ENCODE peak calls at places on chromosomes 13 and 19, in six cellular contexts. R, N, X, K, S and H are unnamed samples.

GRCh38 chr13:44397766-44398223 is 24.2 kb downstream of the SERP2 start:
- DNase-seq in R (no peak), N (peak; percentile 77), X (no peak), K (no peak), S (no peak), H (no peak)

GRCh38 chr13:74751739-74752138 is 617.5 kb upstream of the KLF12 start:
- DNase-seq in R (no peak), N (no peak), X (no peak), K (no peak), S (no peak), H (no peak)

GRCh38 chr13:98207411-98207810 is 30.3 kb upstream of the RNF113B start:
- DNase-seq in R (peak; percentile 19), N (peak; percentile 50), X (no peak), K (no peak), S (no peak), H (no peak)

GRCh38 chr19:42198676-42199439 is 18.6 kb downstream of the DEDD2 start:
- DNase-seq in R (no peak), N (no peak), X (no peak), K (no peak), S (no peak), H (peak; percentile 64)

GRCh38 chr19:31223805-31224534 is 125.3 kb downstream of the TSHZ3 start:
- DNase-seq in R (no peak), N (peak; percentile 91), X (peak; percentile 95), K (no peak), S (no peak), H (no peak)

GRCh38 chr19:17332677-17333581 is 1.7 kb downstream of the ANO8 start:
- DNase-seq in R (no peak), N (no peak), X (peak; percentile 52), K (no peak), S (no peak), H (no peak)

GRCh38 chr13:48901786-48902185 is 73.9 kb upstream of the FNDC3A start:
- DNase-seq in R (no peak), N (no peak), X (no peak), K (no peak), S (no peak), H (no peak)

GRCh38 chr19:35349614-35350521 is 2.2 kb downstream of the FFAR1 start:
- DNase-seq in R (no peak), N (no peak), X (no peak), K (no peak), S (no peak), H (no peak)

GRCh38 chr13:74115138-74115537 is 19.1 kb downstream of the KLF12 start:
- DNase-seq in R (no peak), N (peak; percentile 50), X (peak; percentile 59), K (no peak), S (no peak), H (no peak)

GRCh38 chr13:32116210-32116609 is 84.6 kb downstream of the FRY start:
- DNase-seq in R (no peak), N (no peak), X (no peak), K (no peak), S (no peak), H (peak; percentile 13)

GRCh38 chr19:34555447-34555846 is 73.9 kb downstream of the WTIP start:
- DNase-seq in R (no peak), N (peak; percentile 25), X (peak; percentile 1), K (no peak), S (peak; percentile 6), H (no peak)

GRCh38 chr19:54390942-54391577 is 24.2 kb upstream of the TTYH1 start:
- DNase-seq in R (peak; percentile 51), N (peak; percentile 26), X (peak; percentile 63), K (no peak), S (peak; percentile 50), H (no peak)

GRCh38 chr13:101514695-101515275 is 62.3 kb downstream of the ITGBL1 start:
- DNase-seq in R (peak; percentile 23), N (peak; percentile 62), X (peak; percentile 86), K (no peak), S (peak; percentile 29), H (peak; percentile 7)

GRCh38 chr19:1232652-1233360 is 5.0 kb downstream of the CBARP start:
- DNase-seq in R (no peak), N (peak; percentile 55), X (peak; percentile 83), K (no peak), S (no peak), H (no peak)

DNA sequence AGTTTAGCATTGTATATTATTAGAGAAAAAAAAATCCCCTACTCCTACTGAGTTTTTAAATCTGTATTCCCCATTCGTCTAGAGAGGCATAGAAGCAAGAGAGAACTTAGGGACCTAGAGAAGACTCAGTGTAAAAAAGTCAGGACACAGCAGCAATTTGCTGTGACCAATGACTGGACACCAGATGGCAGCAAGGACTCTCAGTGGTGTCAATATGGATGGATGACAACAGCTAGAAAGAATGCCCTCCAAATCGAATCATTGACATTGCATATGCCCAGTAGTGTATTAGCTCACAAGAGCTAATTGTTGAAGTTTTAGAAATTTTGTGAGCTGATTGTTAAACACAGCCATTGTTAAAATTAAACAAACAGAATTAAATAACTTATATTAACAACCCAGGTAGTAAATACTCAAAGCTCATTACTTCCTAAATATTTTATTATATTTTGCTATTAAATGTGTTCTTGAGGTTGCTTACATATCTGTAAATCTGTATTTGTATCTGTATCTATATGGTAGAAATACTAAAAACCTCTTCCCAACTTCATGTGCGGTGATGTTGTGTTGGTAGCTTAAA is 43.9 kb downstream of the SIAH3 start:
- DNase-seq in R (peak; percentile 29), N (peak; percentile 44), X (peak; percentile 62), K (no peak), S (peak; percentile 24), H (peak; percentile 24)
- TF ChIP-seq CTCF in R (peak; percentile 69), N (peak; percentile 75), X (peak; percentile 64), K (peak; percentile 66), S (peak; percentile 74), H (peak; percentile 56)

DNA sequence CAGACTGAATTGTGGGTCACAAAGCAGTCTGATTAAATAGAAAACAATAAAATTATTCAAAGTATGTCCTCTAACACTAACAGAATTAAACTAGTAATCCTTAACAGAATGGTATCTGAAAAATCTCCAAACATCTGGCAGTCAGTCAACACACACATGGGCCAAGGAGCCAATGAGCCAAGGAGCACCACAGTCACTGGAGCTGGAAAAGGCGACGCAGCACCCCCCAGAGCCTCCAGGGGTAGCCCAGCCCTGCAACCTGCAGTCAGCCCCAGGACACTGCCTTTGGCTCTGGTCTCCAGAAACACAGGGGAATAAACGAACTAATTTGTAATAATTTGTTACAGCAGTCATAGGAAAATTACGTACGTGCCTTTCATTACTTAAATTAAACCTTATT is 12.3 kb downstream of the TUBGCP3 start:
- DNase-seq in R (no peak), N (no peak), X (peak; percentile 9), K (no peak), S (no peak), H (no peak)
- TF ChIP-seq CTCF in R (no peak), N (no peak), X (no peak), K (no peak), S (no peak), H (no peak)

DNA sequence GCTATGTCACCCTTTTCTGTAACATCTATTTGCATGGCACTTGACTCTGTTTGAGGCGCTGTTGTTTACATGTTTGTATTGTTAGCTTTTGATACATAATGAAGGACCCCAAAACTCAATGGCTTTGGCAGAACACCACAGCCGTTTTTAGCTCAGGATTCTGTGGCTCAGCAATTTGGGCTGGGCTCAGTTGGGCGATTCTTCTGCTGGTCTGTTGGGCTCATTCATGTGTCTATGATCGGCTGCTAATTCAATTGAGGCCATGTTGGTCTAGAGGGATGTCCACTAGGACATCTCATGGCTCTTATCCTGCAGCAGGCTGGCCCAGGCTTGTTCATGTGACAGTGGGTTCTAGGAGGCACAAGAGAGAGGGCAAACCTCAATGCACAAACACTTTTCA is 33.9 kb downstream of the VSTM2B start:
- DNase-seq in R (no peak), N (no peak), X (no peak), K (no peak), S (no peak), H (no peak)
- TF ChIP-seq CTCF in R (no peak), N (no peak), X (no peak), K (no peak), S (no peak), H (no peak)

GRCh38 chr13:106033634-106034033 is 501.8 kb downstream of the EFNB2 start:
- DNase-seq in R (no peak), N (peak; percentile 47), X (peak; percentile 81), K (no peak), S (no peak), H (no peak)
- TF ChIP-seq CTCF in R (no peak), N (peak; percentile 60), X (peak; percentile 50), K (no peak), S (peak; percentile 34), H (no peak)

DNA sequence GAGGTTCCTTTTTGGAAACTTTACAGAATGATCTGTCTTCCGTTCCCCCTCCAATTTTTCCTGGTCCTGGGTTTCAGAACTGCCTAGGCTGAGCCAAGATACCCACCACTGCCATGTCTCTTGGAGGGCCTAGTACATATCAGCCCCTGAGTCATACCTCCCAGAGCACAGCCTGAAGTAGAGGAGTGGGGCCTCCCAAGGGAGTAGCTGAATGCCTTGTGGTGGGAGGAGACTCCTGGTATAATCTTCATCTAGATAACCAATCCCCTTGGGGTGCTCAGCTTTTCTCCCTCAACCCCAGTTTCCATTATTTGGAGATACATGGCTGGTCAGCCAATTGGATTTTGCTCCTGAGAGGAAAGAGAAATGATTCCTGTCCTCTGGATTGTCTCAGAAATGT is 30.3 kb downstream of the ZNF763 start:
- DNase-seq in R (no peak), N (peak; percentile 81), X (no peak), K (no peak), S (no peak), H (no peak)
- TF ChIP-seq CTCF in R (no peak), N (no peak), X (no peak), K (no peak), S (no peak), H (no peak)

DNA sequence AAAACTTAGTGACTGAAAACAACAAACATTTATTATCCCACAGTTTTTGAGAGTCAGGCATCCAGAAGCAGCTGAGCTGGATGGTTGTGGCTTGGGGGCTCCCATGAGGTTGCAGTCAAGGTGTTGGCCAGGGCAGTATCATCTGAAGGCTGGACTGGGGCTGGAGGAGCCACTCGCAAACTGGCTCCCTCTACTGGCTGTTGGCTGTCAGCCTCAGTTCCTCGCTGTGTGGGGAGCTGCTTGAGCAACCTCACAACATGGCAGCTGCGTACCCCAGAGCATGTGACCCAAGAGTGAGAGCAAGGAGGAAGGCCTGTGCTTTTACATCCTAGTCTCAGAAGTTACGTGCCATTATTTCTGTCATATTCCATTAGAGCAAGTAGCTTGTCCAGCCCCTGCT is 9.7 kb downstream of the YJU2 start:
- DNase-seq in R (no peak), N (no peak), X (no peak), K (no peak), S (no peak), H (no peak)
- TF ChIP-seq CTCF in R (no peak), N (peak; percentile 43), X (no peak), K (no peak), S (no peak), H (peak; percentile 37)

DNA sequence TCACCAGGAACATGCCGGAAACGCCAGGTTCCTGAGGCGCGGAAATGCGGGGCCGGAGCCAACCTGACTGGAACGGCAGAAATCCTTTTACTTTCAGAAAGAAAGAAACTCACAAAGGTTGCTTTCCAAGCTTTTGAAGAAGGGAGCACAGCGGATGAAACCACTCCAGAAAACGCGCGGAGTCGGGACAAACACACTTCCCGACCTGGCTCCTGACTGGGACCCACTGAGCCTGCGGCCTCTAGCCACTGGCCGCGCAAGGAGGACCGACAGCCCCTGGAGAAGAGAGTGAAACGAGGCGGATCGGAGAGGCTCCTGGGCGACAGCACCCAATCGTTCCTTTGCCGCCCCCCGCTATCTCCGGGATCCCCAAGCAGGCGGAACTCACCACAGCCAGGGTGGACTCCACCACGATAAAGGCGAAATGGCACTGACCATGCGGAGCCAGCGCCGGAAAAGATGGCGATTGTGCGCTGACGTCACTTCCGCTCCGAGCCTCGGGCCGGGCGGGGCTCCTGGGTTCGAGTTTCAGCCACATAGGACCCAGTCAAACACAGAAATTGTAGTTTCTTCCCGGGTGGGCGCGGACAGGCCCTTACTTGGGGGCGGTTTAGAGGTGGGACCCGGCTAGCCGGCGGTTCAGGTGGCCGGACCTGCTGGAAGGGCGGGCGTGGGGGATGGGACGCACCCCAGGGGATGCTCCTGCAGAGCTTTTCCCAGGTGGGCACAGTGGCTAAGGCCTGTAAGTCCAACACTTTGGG is at the start of gene ZNF121:
- DNase-seq in R (peak; percentile 87), N (peak; percentile 76), X (peak; percentile 78), K (peak; percentile 86), S (peak; percentile 76), H (peak; percentile 57)
- TF ChIP-seq CTCF in R (no peak), N (no peak), X (no peak), K (no peak), S (no peak), H (no peak)